ENCODE peak calls at places on chromosome 16, in five cellular contexts. W is chondrocyte, D is pancreas, H is ascending aorta, T is GM10248. S is an unnamed sample.

GRCh38 chr16:24540575-24541240 is 1.3 kb downstream of the RBBP6 start:
- DNase-seq in W (no peak), D (no peak), H (no peak), T (peak; percentile 18), S (no peak)

GRCh38 chr16:75455677-75456076 is 8.8 kb downstream of the TMEM170A start:
- DNase-seq in W (peak; percentile 13), D (no peak), H (no peak), T (no peak), S (no peak)

GRCh38 chr16:89041571-89042481 is 51.8 kb upstream of the ACSF3 start:
- DNase-seq in W (peak; percentile 89), D (peak; percentile 57), H (no peak), T (no peak), S (no peak)

GRCh38 chr16:24851700-24852099 is 5.9 kb downstream of the SLC5A11 start:
- DNase-seq in W (no peak), D (no peak), H (no peak), T (no peak), S (no peak)

GRCh38 chr16:26614102-26614864 is 452.4 kb upstream of the C16orf82 start:
- DNase-seq in W (no peak), D (no peak), H (no peak), T (no peak), S (no peak)

GRCh38 chr16:14418795-14419225 is 211.2 kb downstream of the PARN start:
- DNase-seq in W (no peak), D (no peak), H (peak; percentile 13), T (no peak), S (no peak)

GRCh38 chr16:56812884-56813283 is 52.1 kb upstream of the SLC12A3 start:
- DNase-seq in W (no peak), D (no peak), H (no peak), T (no peak), S (no peak)

GRCh38 chr16:13883266-13883665 is 36.7 kb upstream of the ERCC4 start:
- DNase-seq in W (no peak), D (no peak), H (no peak), T (no peak), S (no peak)

GRCh38 chr16:1788095-1788707 is 5.3 kb downstream of the IGFALS start:
- DNase-seq in W (peak; percentile 89), D (peak; percentile 71), H (no peak), T (no peak), S (no peak)

GRCh38 chr16:68778551-68779231 is 41.6 kb downstream of the CDH1 start:
- DNase-seq in W (no peak), D (peak; percentile 72), H (no peak), T (no peak), S (no peak)

GRCh38 chr16:3696425-3697218 is 20.7 kb downstream of the TRAP1 start:
- DNase-seq in W (no peak), D (peak; percentile 9), H (no peak), T (no peak), S (no peak)

GRCh38 chr16:66152841-66153525 is 213.5 kb upstream of the CDH5 start:
- DNase-seq in W (no peak), D (no peak), H (no peak), T (no peak), S (no peak)

GRCh38 chr16:57953857-57954256 is 17.1 kb downstream of the CNGB1 start:
- DNase-seq in W (no peak), D (no peak), H (no peak), T (no peak), S (no peak)

GRCh38 chr16:88841521-88842307 is 15.0 kb downstream of the GALNS start:
- DNase-seq in W (no peak), D (peak; percentile 68), H (no peak), T (no peak), S (no peak)

GRCh38 chr16:78005881-78006280 is 16.5 kb upstream of the CLEC3A start:
- DNase-seq in W (no peak), D (no peak), H (no peak), T (peak; percentile 30), S (no peak)

GRCh38 chr16:48194828-48195566 is 39.2 kb upstream of the ABCC12 start:
- DNase-seq in W (no peak), D (no peak), H (no peak), T (no peak), S (no peak)

GRCh38 chr16:27084296-27085065 is 17.8 kb downstream of the C16orf82 start:
- DNase-seq in W (no peak), D (no peak), H (no peak), T (no peak), S (no peak)

GRCh38 chr16:12453832-12454231 is 349.9 kb downstream of the CPPED1 start:
- DNase-seq in W (no peak), D (no peak), H (no peak), T (no peak), S (no peak)

DNA sequence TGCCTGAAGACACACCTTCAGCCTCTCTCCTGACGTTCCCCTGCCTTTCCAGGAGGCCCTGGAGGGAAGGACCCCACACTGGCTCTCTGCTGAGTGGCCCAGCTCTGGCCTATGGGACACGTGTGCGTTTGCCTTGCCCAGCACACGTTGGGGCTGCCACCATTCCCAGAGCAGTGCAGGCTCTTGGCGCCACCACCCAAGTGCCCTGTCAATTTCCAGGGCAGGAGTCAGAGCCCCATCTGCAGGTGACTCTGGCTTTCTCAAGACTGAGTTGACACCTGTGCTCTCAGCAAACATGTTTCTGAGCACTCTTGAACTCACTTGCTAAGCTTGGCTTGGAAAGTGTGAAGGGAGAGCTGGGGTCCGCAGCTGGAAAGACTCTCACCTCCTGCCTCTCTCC is 4.7 kb upstream of the IRF8 start:
- DNase-seq in W (no peak), D (peak; percentile 70), H (no peak), T (no peak), S (no peak)
- TF ChIP-seq CTCF in W (no peak), D (no peak), H (no peak), T (peak; percentile 27), S (no peak)

GRCh38 chr16:74230126-74230525 is 66.5 kb upstream of the PSMD7 start:
- DNase-seq in W (no peak), D (no peak), H (no peak), T (no peak), S (no peak)

GRCh38 chr16:74225278-74225677 is 71.3 kb upstream of the PSMD7 start:
- DNase-seq in W (no peak), D (no peak), H (no peak), T (no peak), S (no peak)

GRCh38 chr16:74224828-74225227 is 71.8 kb upstream of the PSMD7 start:
- DNase-seq in W (no peak), D (no peak), H (no peak), T (no peak), S (no peak)

GRCh38 chr16:74226361-74226979 is 70.1 kb upstream of the PSMD7 start:
- DNase-seq in W (no peak), D (no peak), H (no peak), T (no peak), S (no peak)
- TF ChIP-seq CTCF in W (peak; percentile 86), D (no peak), H (no peak), T (peak; percentile 16), S (no peak)

GRCh38 chr16:86492267-86492960 is 17.9 kb upstream of the FOXF1 start:
- DNase-seq in W (peak; percentile 19), D (no peak), H (no peak), T (no peak), S (no peak)
- TF ChIP-seq CTCF in W (no peak), D (no peak), H (no peak), T (no peak), S (no peak)

DNA sequence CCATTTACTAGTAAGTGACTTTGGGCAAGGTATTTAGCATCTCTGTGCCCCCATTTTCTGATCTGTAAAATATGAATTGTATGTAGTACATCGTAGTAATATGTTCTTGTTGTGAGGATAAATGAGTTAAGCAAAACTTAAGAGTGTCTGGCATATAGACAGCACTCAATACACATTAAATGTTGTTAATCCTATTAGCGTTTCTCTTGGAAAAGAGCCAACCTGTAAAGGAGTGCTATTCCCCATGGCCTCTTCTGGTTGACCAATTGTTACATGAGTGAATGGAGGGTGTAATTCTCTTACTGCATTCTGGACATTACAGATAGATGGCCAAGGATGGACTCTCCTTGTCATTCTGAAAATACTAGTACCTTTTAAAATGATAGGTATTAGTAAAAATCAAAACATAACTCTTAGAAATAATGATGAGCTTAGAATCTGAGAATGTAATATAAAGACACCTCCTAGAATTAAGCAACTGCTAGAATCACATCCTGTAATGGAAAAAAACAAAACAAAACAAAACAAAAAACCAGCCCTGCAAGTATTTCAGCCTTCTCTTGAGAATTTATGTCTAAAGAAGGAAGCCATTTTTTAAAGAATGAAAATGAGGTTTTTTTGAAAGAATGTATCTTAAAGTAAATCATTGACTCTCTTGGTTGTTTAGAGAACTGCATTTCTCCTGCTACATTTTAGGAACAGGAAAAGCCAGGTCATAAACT is 30.5 kb downstream of the IQCK start:
- DNase-seq in W (no peak), D (no peak), H (no peak), T (no peak), S (no peak)
- TF ChIP-seq CTCF in W (no peak), D (no peak), H (no peak), T (no peak), S (no peak)

GRCh38 chr16:79261461-79261860 is 339.1 kb downstream of the MAF start:
- DNase-seq in W (no peak), D (no peak), H (no peak), T (no peak), S (no peak)
- TF ChIP-seq CTCF in W (peak; percentile 64), D (no peak), H (no peak), T (peak; percentile 36), S (no peak)

GRCh38 chr16:8855051-8855786 is 13.6 kb downstream of the CARHSP1 start:
- DNase-seq in W (peak; percentile 56), D (peak; percentile 39), H (no peak), T (no peak), S (no peak)
- TF ChIP-seq CTCF in W (peak; percentile 50), D (no peak), H (no peak), T (no peak), S (no peak)

S was measured in activated B cell treated with CpG ODN at 0.5 μM for 24 hours.